ENCODE peak calls at places on chromosomes 1 and 21, in nine cellular contexts. G is HEK293T, E is Caki2, B is ELF-1, C is posterior cingulate gyrus, J is K562, Q is hepatocyte, I is T1000, Z is posterior vena cava. S is an unnamed sample.

GRCh38 chr1:228465134-228465533 is 22.0 kb upstream of the RNF187 start:
- DNase-seq in G (no peak), E (no peak), B (no peak), C (no peak), J (no peak), Q (no peak), I (no peak), Z (no peak), S (no peak)

GRCh38 chr21:33978585-33978984 is 63.0 kb upstream of the ATP5PO start:
- DNase-seq in G (no peak), E (no peak), B (no peak), C (no peak), J (no peak), Q (no peak), I (no peak), Z (no peak), S (no peak)

GRCh38 chr1:118206966-118207365 is 21.9 kb upstream of the SPAG17 start:
- DNase-seq in G (no peak), E (no peak), B (no peak), C (no peak), J (no peak), Q (no peak), I (no peak), Z (no peak), S (no peak)

GRCh38 chr1:218436997-218437396 is 91.9 kb downstream of the TGFB2 start:
- DNase-seq in G (no peak), E (no peak), B (no peak), C (no peak), J (no peak), Q (no peak), I (no peak), Z (no peak), S (no peak)

GRCh38 chr1:209398330-209398991 is 185.1 kb upstream of the CAMK1G start:
- DNase-seq in G (no peak), E (peak; percentile 23), B (peak; percentile 88), C (no peak), J (no peak), Q (peak; percentile 60), I (peak; percentile 43), Z (no peak), S (peak; percentile 41)

GRCh38 chr1:165187020-165187628 is 169.4 kb downstream of the LMX1A start:
- DNase-seq in G (no peak), E (no peak), B (no peak), C (no peak), J (no peak), Q (peak; percentile 15), I (no peak), Z (no peak), S (no peak)

GRCh38 chr1:8370046-8370881 is 52.4 kb downstream of the SLC45A1 start:
- DNase-seq in G (no peak), E (no peak), B (no peak), C (no peak), J (no peak), Q (no peak), I (no peak), Z (no peak), S (no peak)

GRCh38 chr21:14968821-14969220 is 96.0 kb downstream of the NRIP1 start:
- DNase-seq in G (no peak), E (no peak), B (no peak), C (no peak), J (no peak), Q (no peak), I (no peak), Z (no peak), S (no peak)

GRCh38 chr21:28547795-28548194 is 444.9 kb downstream of the LTN1 start:
- DNase-seq in G (no peak), E (no peak), B (no peak), C (no peak), J (no peak), Q (no peak), I (no peak), Z (no peak), S (no peak)

GRCh38 chr1:180863158-180863775 is 49.4 kb upstream of the KIAA1614 start:
- DNase-seq in G (peak; percentile 33), E (peak; percentile 46), B (peak; percentile 12), C (no peak), J (peak; percentile 74), Q (peak; percentile 54), I (no peak), Z (no peak), S (peak; percentile 57)

GRCh38 chr1:26122988-26123973 is 11.7 kb downstream of the PDIK1L start:
- DNase-seq in G (no peak), E (peak; percentile 84), B (no peak), C (no peak), J (peak; percentile 82), Q (no peak), I (no peak), Z (no peak), S (no peak)

GRCh38 chr1:25685938-25686665 is 69.5 kb downstream of the MAN1C1 start:
- DNase-seq in G (no peak), E (no peak), B (no peak), C (no peak), J (no peak), Q (no peak), I (no peak), Z (peak; percentile 93), S (no peak)

GRCh38 chr1:20988943-20989342 is 187.8 kb downstream of the EIF4G3 start:
- DNase-seq in G (no peak), E (no peak), B (no peak), C (no peak), J (no peak), Q (no peak), I (no peak), Z (no peak), S (no peak)

GRCh38 chr1:161421456-161421855 is 53.8 kb upstream of the CFAP126 start:
- DNase-seq in G (no peak), E (no peak), B (no peak), C (no peak), J (no peak), Q (no peak), I (no peak), Z (no peak), S (no peak)

GRCh38 chr1:40732756-40733301 is 41.3 kb downstream of the NFYC start:
- DNase-seq in G (no peak), E (no peak), B (no peak), C (no peak), J (no peak), Q (no peak), I (no peak), Z (no peak), S (no peak)

GRCh38 chr1:35931424-35932157 is 686 bp downstream of the AGO3 start:
- DNase-seq in G (no peak), E (peak; percentile 30), B (no peak), C (no peak), J (peak; percentile 56), Q (peak; percentile 58), I (no peak), Z (no peak), S (peak; percentile 26)

GRCh38 chr1:96598416-96599168 is 123.0 kb upstream of the PTBP2 start:
- DNase-seq in G (no peak), E (no peak), B (no peak), C (no peak), J (no peak), Q (no peak), I (no peak), Z (no peak), S (peak; percentile 92)

GRCh38 chr1:10625554-10625953 is 150.8 kb downstream of the PEX14 start:
- DNase-seq in G (no peak), E (no peak), B (no peak), C (no peak), J (no peak), Q (no peak), I (no peak), Z (peak; percentile 73), S (no peak)

GRCh38 chr1:64033667-64034215 is 169.7 kb upstream of the UBE2U start:
- DNase-seq in G (no peak), E (no peak), B (no peak), C (no peak), J (no peak), Q (no peak), I (no peak), Z (no peak), S (no peak)

GRCh38 chr1:234941711-234942320 is 186.8 kb downstream of the TOMM20 start:
- DNase-seq in G (no peak), E (no peak), B (no peak), C (no peak), J (no peak), Q (no peak), I (no peak), Z (no peak), S (no peak)

GRCh38 chr1:234696148-234696576 is 86.2 kb upstream of the IRF2BP2 start:
- DNase-seq in G (no peak), E (no peak), B (no peak), C (no peak), J (peak; percentile 35), Q (no peak), I (no peak), Z (no peak), S (no peak)

GRCh38 chr21:39258207-39258606 is 55.2 kb downstream of the BRWD1 start:
- DNase-seq in G (no peak), E (no peak), B (no peak), C (no peak), J (no peak), Q (peak; percentile 7), I (no peak), Z (no peak), S (no peak)

GRCh38 chr1:32878183-32878582 is 7.5 kb upstream of the FNDC5 start:
- DNase-seq in G (no peak), E (no peak), B (no peak), C (no peak), J (no peak), Q (no peak), I (no peak), Z (no peak), S (no peak)

GRCh38 chr1:184101571-184101970 is 50.0 kb downstream of the TSEN15 start:
- DNase-seq in G (no peak), E (no peak), B (no peak), C (no peak), J (no peak), Q (no peak), I (no peak), Z (no peak), S (no peak)

GRCh38 chr1:246262281-246262680 is 244.8 kb downstream of the SMYD3 start:
- DNase-seq in G (no peak), E (no peak), B (no peak), C (no peak), J (no peak), Q (no peak), I (no peak), Z (no peak), S (no peak)

GRCh38 chr1:18575620-18576019 is 55.0 kb upstream of the PAX7 start:
- DNase-seq in G (peak; percentile 69), E (no peak), B (peak; percentile 97), C (peak; percentile 70), J (peak; percentile 78), Q (peak; percentile 63), I (no peak), Z (no peak), S (no peak)

GRCh38 chr1:190478193-190479007 is 736 bp upstream of the BRINP3 start:
- DNase-seq in G (peak; percentile 49), E (no peak), B (peak; percentile 29), C (peak; percentile 48), J (no peak), Q (peak; percentile 46), I (no peak), Z (no peak), S (peak; percentile 35)

GRCh38 chr1:40914927-40915569 is 52.9 kb upstream of the CITED4 start:
- DNase-seq in G (no peak), E (no peak), B (no peak), C (no peak), J (no peak), Q (no peak), I (no peak), Z (no peak), S (no peak)

GRCh38 chr1:230366504-230366915 is 59.6 kb downstream of the PGBD5 start:
- DNase-seq in G (no peak), E (no peak), B (no peak), C (peak; percentile 49), J (no peak), Q (no peak), I (no peak), Z (no peak), S (no peak)

GRCh38 chr1:153400244-153400643 is 9.4 kb upstream of the S100A8 start:
- DNase-seq in G (no peak), E (no peak), B (no peak), C (no peak), J (peak; percentile 44), Q (no peak), I (no peak), Z (no peak), S (no peak)

GRCh38 chr1:63779338-63779819 is 5.6 kb downstream of the ROR1 start:
- DNase-seq in G (no peak), E (no peak), B (peak; percentile 46), C (no peak), J (no peak), Q (peak; percentile 15), I (no peak), Z (no peak), S (no peak)

S was measured in globus pallidus.